ENCODE peak calls at places on chromosome 2, in seven cellular contexts. One of them, this sample, is unnamed.

GRCh38 chr2:190819835-190820234 is 60.8 kb upstream of the GLS start:
- DNase-seq in activated CD4-positive, alpha-beta T cell treated with anti-CD3 and anti-CD28 coated beads, Interleukin-2, amount 50 U/mL, for 24 hours: no peak
- DNase-seq in T follicular helper cell: no peak
- DNase-seq in foreskin melanocyte: no peak
- DNase-seq in MCF 10A: no peak
- DNase-seq in stomach: no peak
- DNase-seq in GM23248: peak
- DNase-seq in this sample: no peak

GRCh38 chr2:13558368-13558767 is 841.6 kb downstream of the TRIB2 start:
- DNase-seq in T follicular helper cell: no peak
- DNase-seq in GM23248: peak
- DNase-seq in activated CD4-positive, alpha-beta T cell treated with anti-CD3 and anti-CD28 coated beads, Interleukin-2, amount 50 U/mL, for 24 hours: no peak
- DNase-seq in MCF 10A: peak
- DNase-seq in foreskin melanocyte: no peak
- DNase-seq in stomach: no peak
- DNase-seq in this sample: no peak

GRCh38 chr2:105912081-105912480 is 167.4 kb downstream of the NCK2 start:
- DNase-seq in T follicular helper cell: no peak
- DNase-seq in MCF 10A: no peak
- DNase-seq in activated CD4-positive, alpha-beta T cell treated with anti-CD3 and anti-CD28 coated beads, Interleukin-2, amount 50 U/mL, for 24 hours: no peak
- DNase-seq in stomach: no peak
- DNase-seq in GM23248: no peak
- DNase-seq in foreskin melanocyte: no peak
- DNase-seq in this sample: no peak

GRCh38 chr2:199693861-199694260 is 157.1 kb downstream of the FTCDNL1 start:
- DNase-seq in activated CD4-positive, alpha-beta T cell treated with anti-CD3 and anti-CD28 coated beads, Interleukin-2, amount 50 U/mL, for 24 hours: no peak
- DNase-seq in T follicular helper cell: no peak
- DNase-seq in MCF 10A: no peak
- DNase-seq in stomach: no peak
- DNase-seq in foreskin melanocyte: no peak
- DNase-seq in GM23248: no peak
- DNase-seq in this sample: no peak

GRCh38 chr2:23761638-23762037 is 165.3 kb downstream of the ATAD2B start:
- DNase-seq in GM23248: no peak
- DNase-seq in activated CD4-positive, alpha-beta T cell treated with anti-CD3 and anti-CD28 coated beads, Interleukin-2, amount 50 U/mL, for 24 hours: no peak
- DNase-seq in stomach: no peak
- DNase-seq in MCF 10A: no peak
- DNase-seq in foreskin melanocyte: no peak
- DNase-seq in T follicular helper cell: no peak
- DNase-seq in this sample: no peak

GRCh38 chr2:236085647-236086046 is 82.5 kb downstream of the GBX2 start:
- DNase-seq in T follicular helper cell: no peak
- DNase-seq in MCF 10A: no peak
- DNase-seq in stomach: no peak
- DNase-seq in activated CD4-positive, alpha-beta T cell treated with anti-CD3 and anti-CD28 coated beads, Interleukin-2, amount 50 U/mL, for 24 hours: no peak
- DNase-seq in foreskin melanocyte: no peak
- DNase-seq in GM23248: no peak
- DNase-seq in this sample: no peak

GRCh38 chr2:105647731-105648130 is 97.0 kb upstream of the NCK2 start:
- DNase-seq in activated CD4-positive, alpha-beta T cell treated with anti-CD3 and anti-CD28 coated beads, Interleukin-2, amount 50 U/mL, for 24 hours: no peak
- DNase-seq in foreskin melanocyte: no peak
- DNase-seq in MCF 10A: no peak
- DNase-seq in GM23248: no peak
- DNase-seq in stomach: no peak
- DNase-seq in T follicular helper cell: no peak
- DNase-seq in this sample: no peak

GRCh38 chr2:111120253-111121027 is at the start of gene BCL2L11:
- DNase-seq in MCF 10A: peak
- DNase-seq in foreskin melanocyte: peak
- DNase-seq in GM23248: peak
- DNase-seq in stomach: peak
- DNase-seq in activated CD4-positive, alpha-beta T cell treated with anti-CD3 and anti-CD28 coated beads, Interleukin-2, amount 50 U/mL, for 24 hours: peak
- DNase-seq in T follicular helper cell: peak
- DNase-seq in this sample: peak

GRCh38 chr2:241180495-241180894 is 8.0 kb upstream of the ANO7 start:
- DNase-seq in GM23248: no peak
- DNase-seq in T follicular helper cell: no peak
- DNase-seq in foreskin melanocyte: no peak
- DNase-seq in activated CD4-positive, alpha-beta T cell treated with anti-CD3 and anti-CD28 coated beads, Interleukin-2, amount 50 U/mL, for 24 hours: no peak
- DNase-seq in stomach: no peak
- DNase-seq in MCF 10A: no peak
- DNase-seq in this sample: no peak